ENCODE peak calls at places on chromosomes 12 and 14, in seven cellular contexts. One of them, this sample, is unnamed. For H3K4me1, the result is how much of the 10 kb centered on the place peaks cover.

GRCh38 chr14:102213984-102214658 is 74.4 kb downstream of the WDR20 start:
- DNase-seq in CD8-positive, alpha-beta T cell: no peak
- DNase-seq in A549: peak
- DNase-seq in IMR-90: no peak
- DNase-seq in neuronal stem cell: no peak
- DNase-seq in cardiac muscle cell: no peak
- DNase-seq in Peyer's patch: no peak
- DNase-seq in this sample: no peak

GRCh38 chr14:32201196-32201815 is 539 bp upstream of the RNU6-7 start:
- DNase-seq in CD8-positive, alpha-beta T cell: peak
- DNase-seq in A549: peak
- DNase-seq in IMR-90: peak
- DNase-seq in neuronal stem cell: peak
- DNase-seq in cardiac muscle cell: peak
- DNase-seq in Peyer's patch: peak
- DNase-seq in this sample: peak

GRCh38 chr14:49612251-49612650 is 8.2 kb downstream of the RPL36AL start:
- DNase-seq in CD8-positive, alpha-beta T cell: no peak
- DNase-seq in A549: no peak
- DNase-seq in IMR-90: no peak
- DNase-seq in neuronal stem cell: no peak
- DNase-seq in cardiac muscle cell: no peak
- DNase-seq in Peyer's patch: no peak
- DNase-seq in this sample: no peak

GRCh38 chr12:94145231-94145979 is 3.0 kb upstream of the PLXNC1 start:
- DNase-seq in CD8-positive, alpha-beta T cell: no peak
- DNase-seq in A549: peak
- DNase-seq in IMR-90: peak
- DNase-seq in neuronal stem cell: no peak
- DNase-seq in cardiac muscle cell: peak
- DNase-seq in Peyer's patch: no peak
- DNase-seq in this sample: no peak

GRCh38 chr12:123846340-123846739 is 84.2 kb downstream of the DNAH10 start:
- DNase-seq in CD8-positive, alpha-beta T cell: no peak
- DNase-seq in A549: no peak
- DNase-seq in IMR-90: no peak
- DNase-seq in neuronal stem cell: no peak
- DNase-seq in cardiac muscle cell: no peak
- DNase-seq in Peyer's patch: no peak
- DNase-seq in this sample: no peak

GRCh38 chr12:93054021-93054420 is 124.9 kb upstream of the EEA1 start:
- DNase-seq in CD8-positive, alpha-beta T cell: no peak
- DNase-seq in A549: no peak
- DNase-seq in IMR-90: no peak
- DNase-seq in neuronal stem cell: no peak
- DNase-seq in cardiac muscle cell: no peak
- DNase-seq in Peyer's patch: no peak
- DNase-seq in this sample: no peak

GRCh38 chr12:82862876-82863649 is 176.4 kb downstream of the TMTC2 start:
- DNase-seq in CD8-positive, alpha-beta T cell: no peak
- DNase-seq in A549: no peak
- DNase-seq in IMR-90: no peak
- DNase-seq in neuronal stem cell: no peak
- DNase-seq in cardiac muscle cell: no peak
- DNase-seq in Peyer's patch: no peak
- DNase-seq in this sample: no peak

GRCh38 chr12:53050426-53051057 is 677 bp downstream of the TNS2 start:
- DNase-seq in CD8-positive, alpha-beta T cell: no peak
- DNase-seq in A549: no peak
- DNase-seq in IMR-90: no peak
- DNase-seq in neuronal stem cell: no peak
- DNase-seq in cardiac muscle cell: no peak
- DNase-seq in Peyer's patch: no peak
- DNase-seq in this sample: no peak

GRCh38 chr12:56721721-56722120 is 3.4 kb downstream of the NACA start:
- DNase-seq in CD8-positive, alpha-beta T cell: no peak
- DNase-seq in A549: no peak
- DNase-seq in IMR-90: no peak
- DNase-seq in neuronal stem cell: no peak
- DNase-seq in cardiac muscle cell: no peak
- DNase-seq in Peyer's patch: no peak
- DNase-seq in this sample: no peak

GRCh38 chr14:100810861-100811461 is 15.0 kb upstream of the MEG3 start:
- DNase-seq in CD8-positive, alpha-beta T cell: no peak
- DNase-seq in A549: no peak
- DNase-seq in IMR-90: no peak
- DNase-seq in neuronal stem cell: no peak
- DNase-seq in cardiac muscle cell: no peak
- DNase-seq in Peyer's patch: no peak
- DNase-seq in this sample: no peak

GRCh38 chr12:4217091-4217490 is 56.5 kb upstream of the CCND2 start:
- DNase-seq in CD8-positive, alpha-beta T cell: no peak
- DNase-seq in A549: no peak
- DNase-seq in IMR-90: no peak
- DNase-seq in neuronal stem cell: no peak
- DNase-seq in cardiac muscle cell: no peak
- DNase-seq in Peyer's patch: no peak
- DNase-seq in this sample: no peak

GRCh38 chr12:101763246-101763931 is 24.1 kb upstream of the SYCP3 start:
- DNase-seq in CD8-positive, alpha-beta T cell: no peak
- DNase-seq in A549: no peak
- DNase-seq in IMR-90: no peak
- DNase-seq in neuronal stem cell: no peak
- DNase-seq in cardiac muscle cell: no peak
- DNase-seq in Peyer's patch: no peak
- DNase-seq in this sample: no peak

GRCh38 chr12:132445884-132446471 is 44.0 kb upstream of the FBRSL1 start:
- DNase-seq in CD8-positive, alpha-beta T cell: peak
- DNase-seq in A549: peak
- DNase-seq in IMR-90: peak
- DNase-seq in neuronal stem cell: peak
- DNase-seq in cardiac muscle cell: no peak
- DNase-seq in Peyer's patch: peak
- DNase-seq in this sample: no peak

GRCh38 chr12:122841544-122842321 is 6.5 kb downstream of the HIP1R start:
- DNase-seq in CD8-positive, alpha-beta T cell: no peak
- DNase-seq in A549: no peak
- DNase-seq in IMR-90: peak
- DNase-seq in neuronal stem cell: no peak
- DNase-seq in cardiac muscle cell: no peak
- DNase-seq in Peyer's patch: no peak
- DNase-seq in this sample: no peak

GRCh38 chr14:69046468-69046867 is 67.4 kb upstream of the ACTN1 start:
- DNase-seq in CD8-positive, alpha-beta T cell: no peak
- DNase-seq in A549: no peak
- DNase-seq in IMR-90: peak
- DNase-seq in neuronal stem cell: no peak
- DNase-seq in cardiac muscle cell: no peak
- DNase-seq in Peyer's patch: no peak
- DNase-seq in this sample: no peak
- H3K4me1 ChIP-seq in CD8-positive, alpha-beta T cell: under half
- H3K4me1 ChIP-seq in A549: under half
- H3K4me1 ChIP-seq in IMR-90: under half
- H3K4me1 ChIP-seq in neuronal stem cell: under half
- H3K4me1 ChIP-seq in cardiac muscle cell: under half
- H3K4me1 ChIP-seq in Peyer's patch: half or more
- H3K4me1 ChIP-seq in this sample: under half

DNA sequence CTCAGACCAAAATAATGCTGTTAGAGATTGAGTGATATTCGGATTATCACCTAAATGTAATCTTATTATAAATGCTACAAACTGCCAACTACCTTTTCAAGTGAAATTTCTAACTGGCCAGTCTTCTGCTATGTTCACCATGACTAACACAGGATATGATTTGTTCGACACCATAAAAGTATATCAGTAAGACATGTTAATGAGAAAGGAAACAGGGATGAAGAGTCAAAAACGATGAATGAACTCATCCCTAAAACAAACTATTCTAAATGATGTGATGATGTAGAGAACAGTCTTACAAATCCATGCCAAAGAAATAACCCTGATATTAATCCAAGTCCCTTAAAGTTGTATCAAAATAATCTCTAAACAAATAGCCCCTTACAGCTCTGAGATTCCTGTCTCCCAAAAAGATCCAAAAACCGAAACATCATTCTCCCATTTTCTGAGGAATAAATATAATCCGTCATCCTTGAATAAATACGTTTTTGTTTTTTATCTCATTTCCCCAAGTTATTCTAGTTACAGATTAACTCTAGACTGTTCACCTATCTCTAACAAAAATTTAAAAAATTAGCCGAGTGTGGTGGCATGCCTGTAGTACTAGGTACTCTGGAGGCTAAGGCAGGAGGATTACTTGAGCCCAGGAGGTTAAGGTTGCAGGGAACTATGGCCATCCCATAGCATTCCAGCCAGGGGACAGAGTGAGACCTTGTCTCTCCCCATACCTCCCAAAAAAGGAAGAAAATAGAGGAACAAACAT is 9.1 kb downstream of the SCAF11 start:
- DNase-seq in CD8-positive, alpha-beta T cell: no peak
- DNase-seq in A549: no peak
- DNase-seq in IMR-90: no peak
- DNase-seq in neuronal stem cell: no peak
- DNase-seq in cardiac muscle cell: no peak
- DNase-seq in Peyer's patch: no peak
- DNase-seq in this sample: no peak
- H3K4me1 ChIP-seq in CD8-positive, alpha-beta T cell: half or more
- H3K4me1 ChIP-seq in A549: under half
- H3K4me1 ChIP-seq in IMR-90: under half
- H3K4me1 ChIP-seq in neuronal stem cell: under half
- H3K4me1 ChIP-seq in cardiac muscle cell: under half
- H3K4me1 ChIP-seq in Peyer's patch: under half
- H3K4me1 ChIP-seq in this sample: under half

GRCh38 chr14:20179880-20180279 is 10.8 kb upstream of the OR11G2 start:
- DNase-seq in CD8-positive, alpha-beta T cell: no peak
- DNase-seq in A549: no peak
- DNase-seq in IMR-90: no peak
- DNase-seq in neuronal stem cell: no peak
- DNase-seq in cardiac muscle cell: no peak
- DNase-seq in Peyer's patch: no peak
- DNase-seq in this sample: no peak

GRCh38 chr14:20179218-20179617 is 11.5 kb upstream of the OR11G2 start:
- DNase-seq in CD8-positive, alpha-beta T cell: no peak
- DNase-seq in A549: no peak
- DNase-seq in IMR-90: no peak
- DNase-seq in neuronal stem cell: no peak
- DNase-seq in cardiac muscle cell: no peak
- DNase-seq in Peyer's patch: peak
- DNase-seq in this sample: no peak

GRCh38 chr14:20177433-20177974 is 13.2 kb upstream of the OR11G2 start:
- DNase-seq in CD8-positive, alpha-beta T cell: no peak
- DNase-seq in A549: no peak
- DNase-seq in IMR-90: no peak
- DNase-seq in neuronal stem cell: no peak
- DNase-seq in cardiac muscle cell: no peak
- DNase-seq in Peyer's patch: no peak
- DNase-seq in this sample: no peak

GRCh38 chr14:20176330-20176729 is 14.4 kb upstream of the OR11G2 start:
- DNase-seq in CD8-positive, alpha-beta T cell: no peak
- DNase-seq in A549: no peak
- DNase-seq in IMR-90: no peak
- DNase-seq in neuronal stem cell: no peak
- DNase-seq in cardiac muscle cell: no peak
- DNase-seq in Peyer's patch: no peak
- DNase-seq in this sample: no peak
- H3K4me1 ChIP-seq in CD8-positive, alpha-beta T cell: under half
- H3K4me1 ChIP-seq in A549: under half
- H3K4me1 ChIP-seq in IMR-90: under half
- H3K4me1 ChIP-seq in neuronal stem cell: under half
- H3K4me1 ChIP-seq in cardiac muscle cell: under half
- H3K4me1 ChIP-seq in Peyer's patch: under half
- H3K4me1 ChIP-seq in this sample: under half

GRCh38 chr12:26782372-26783132 is 50.4 kb downstream of the ITPR2 start:
- DNase-seq in CD8-positive, alpha-beta T cell: no peak
- DNase-seq in A549: no peak
- DNase-seq in IMR-90: no peak
- DNase-seq in neuronal stem cell: no peak
- DNase-seq in cardiac muscle cell: no peak
- DNase-seq in Peyer's patch: no peak
- DNase-seq in this sample: no peak

GRCh38 chr12:26783133-26783531 is 49.9 kb downstream of the ITPR2 start:
- DNase-seq in CD8-positive, alpha-beta T cell: no peak
- DNase-seq in A549: no peak
- DNase-seq in IMR-90: no peak
- DNase-seq in neuronal stem cell: no peak
- DNase-seq in cardiac muscle cell: no peak
- DNase-seq in Peyer's patch: no peak
- DNase-seq in this sample: no peak

GRCh38 chr12:26771861-26772260 is 61.1 kb downstream of the ITPR2 start:
- DNase-seq in CD8-positive, alpha-beta T cell: no peak
- DNase-seq in A549: no peak
- DNase-seq in IMR-90: no peak
- DNase-seq in neuronal stem cell: no peak
- DNase-seq in cardiac muscle cell: no peak
- DNase-seq in Peyer's patch: no peak
- DNase-seq in this sample: no peak

GRCh38 chr12:26773313-26774104 is 59.5 kb downstream of the ITPR2 start:
- DNase-seq in CD8-positive, alpha-beta T cell: no peak
- DNase-seq in A549: no peak
- DNase-seq in IMR-90: no peak
- DNase-seq in neuronal stem cell: no peak
- DNase-seq in cardiac muscle cell: no peak
- DNase-seq in Peyer's patch: no peak
- DNase-seq in this sample: no peak

GRCh38 chr12:26777236-26777635 is 55.8 kb downstream of the ITPR2 start:
- DNase-seq in CD8-positive, alpha-beta T cell: no peak
- DNase-seq in A549: no peak
- DNase-seq in IMR-90: no peak
- DNase-seq in neuronal stem cell: no peak
- DNase-seq in cardiac muscle cell: no peak
- DNase-seq in Peyer's patch: no peak
- DNase-seq in this sample: no peak
- H3K4me1 ChIP-seq in CD8-positive, alpha-beta T cell: under half
- H3K4me1 ChIP-seq in A549: under half
- H3K4me1 ChIP-seq in IMR-90: under half
- H3K4me1 ChIP-seq in neuronal stem cell: under half
- H3K4me1 ChIP-seq in cardiac muscle cell: under half
- H3K4me1 ChIP-seq in Peyer's patch: under half
- H3K4me1 ChIP-seq in this sample: under half

DNA sequence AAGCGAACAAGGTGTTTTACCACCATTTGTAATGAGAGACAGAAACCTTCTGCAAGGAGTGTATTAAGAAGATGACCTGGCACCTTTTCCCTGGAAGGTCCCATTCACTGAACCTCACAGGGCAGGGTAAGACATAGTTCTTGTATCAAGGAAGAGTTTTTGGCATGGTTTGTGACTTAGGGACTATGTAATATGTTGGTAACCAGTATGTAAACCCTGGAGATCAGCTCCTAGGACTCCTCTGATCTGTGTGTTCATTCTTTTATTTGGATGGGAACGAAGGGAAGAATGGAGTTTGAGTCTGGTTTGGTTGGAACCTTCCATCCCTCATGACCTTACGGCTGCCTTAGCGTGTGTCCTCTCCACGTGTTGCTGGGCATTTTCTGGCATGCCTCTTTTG is 175.4 kb downstream of the CAND1 start:
- DNase-seq in CD8-positive, alpha-beta T cell: no peak
- DNase-seq in A549: no peak
- DNase-seq in IMR-90: no peak
- DNase-seq in neuronal stem cell: no peak
- DNase-seq in cardiac muscle cell: no peak
- DNase-seq in Peyer's patch: no peak
- DNase-seq in this sample: no peak
- H3K4me1 ChIP-seq in CD8-positive, alpha-beta T cell: under half
- H3K4me1 ChIP-seq in A549: under half
- H3K4me1 ChIP-seq in IMR-90: under half
- H3K4me1 ChIP-seq in neuronal stem cell: under half
- H3K4me1 ChIP-seq in cardiac muscle cell: under half
- H3K4me1 ChIP-seq in Peyer's patch: under half
- H3K4me1 ChIP-seq in this sample: under half